ENCODE peak calls at places on chromosomes 3 and 15, in four cellular contexts. C, D, M and S are unnamed samples.
A peak's percentile ranks its signal among the peaks of the same experiment; 100 is the strongest.

GRCh38 chr15:81097893-81098280 is 36.2 kb upstream of the CFAP161 start:
- DNase-seq in C (no peak), D (no peak), M (no peak), S (no peak)

GRCh38 chr3:196047391-196048030 is 34.4 kb downstream of the TFRC start:
- DNase-seq in C (no peak), D (no peak), M (no peak), S (no peak)

GRCh38 chr3:38360345-38360744 is 13.8 kb downstream of the XYLB start:
- DNase-seq in C (no peak), D (no peak), M (no peak), S (no peak)

GRCh38 chr15:63985221-63986184 is 60.8 kb downstream of the DAPK2 start:
- DNase-seq in C (no peak), D (peak; percentile 30), M (no peak), S (no peak)

GRCh38 chr3:114848087-114848486 is 299.0 kb downstream of the ZBTB20 start:
- DNase-seq in C (no peak), D (peak; percentile 88), M (no peak), S (no peak)

GRCh38 chr15:51386960-51387698 is 45.7 kb downstream of the GLDN start:
- DNase-seq in C (no peak), D (no peak), M (no peak), S (no peak)

GRCh38 chr3:175386630-175387029 is 527.5 kb downstream of the NAALADL2 start:
- DNase-seq in C (no peak), D (no peak), M (peak; percentile 40), S (peak; percentile 49)

GRCh38 chr3:56835626-56836025 is 33.9 kb upstream of the ARHGEF3 start:
- DNase-seq in C (no peak), D (no peak), M (peak; percentile 10), S (no peak)

GRCh38 chr3:150746791-150747590 is 16.0 kb downstream of the SIAH2 start:
- DNase-seq in C (no peak), D (no peak), M (no peak), S (no peak)

GRCh38 chr3:43185256-43185655 is 79.4 kb upstream of the POMGNT2 start:
- DNase-seq in C (no peak), D (no peak), M (no peak), S (no peak)

GRCh38 chr3:142863010-142863787 is 25.7 kb downstream of the PCOLCE2 start:
- DNase-seq in C (no peak), D (no peak), M (no peak), S (no peak)

GRCh38 chr3:159731254-159731653 is 257.4 kb upstream of the IL12A start:
- DNase-seq in C (no peak), D (no peak), M (no peak), S (no peak)

GRCh38 chr3:193499152-193499551 is 55.5 kb downstream of the ATP13A4 start:
- DNase-seq in C (no peak), D (no peak), M (no peak), S (no peak)

GRCh38 chr15:96355561-96356129 is 25.1 kb downstream of the NR2F2 start:
- DNase-seq in C (no peak), D (no peak), M (no peak), S (no peak)

GRCh38 chr3:133578548-133579191 is 5.2 kb downstream of the CDV3 start:
- DNase-seq in C (no peak), D (no peak), M (peak; percentile 37), S (no peak)

GRCh38 chr15:75669191-75669878 is 21.6 kb downstream of the SNX33 start:
- DNase-seq in C (no peak), D (no peak), M (no peak), S (no peak)

GRCh38 chr15:79090487-79091203 is at the start of gene RASGRF1:
- DNase-seq in C (no peak), D (no peak), M (no peak), S (no peak)

GRCh38 chr15:77500986-77501385 is 80.3 kb downstream of the HMG20A start:
- DNase-seq in C (no peak), D (no peak), M (no peak), S (no peak)

GRCh38 chr3:81808900-81809299 is 47.5 kb upstream of the GBE1 start:
- DNase-seq in C (no peak), D (no peak), M (no peak), S (no peak)

GRCh38 chr3:171056528-171056927 is 30.0 kb upstream of the SLC2A2 start:
- DNase-seq in C (no peak), D (no peak), M (no peak), S (peak; percentile 15)

GRCh38 chr3:168090306-168091085 is 5.2 kb downstream of the GOLIM4 start:
- DNase-seq in C (no peak), D (no peak), M (no peak), S (peak; percentile 20)

GRCh38 chr15:66565141-66565595 is 630 bp downstream of the LCTL start:
- DNase-seq in C (no peak), D (no peak), M (no peak), S (no peak)

GRCh38 chr15:74873756-74874424 is 725 bp upstream of the SCAMP2 start:
- DNase-seq in C (no peak), D (no peak), M (peak; percentile 30), S (no peak)

GRCh38 chr3:39760325-39760724 is 49.1 kb upstream of the MYRIP start:
- DNase-seq in C (no peak), D (no peak), M (no peak), S (no peak)

GRCh38 chr3:65758871-65759598 is 279.7 kb downstream of the MAGI1 start:
- DNase-seq in C (no peak), D (peak; percentile 12), M (peak; percentile 7), S (no peak)

GRCh38 chr3:50120364-50121095 is 31.8 kb downstream of the RBM5 start:
- DNase-seq in C (no peak), D (no peak), M (no peak), S (no peak)

GRCh38 chr3:110773413-110773954 is 298.1 kb upstream of the NECTIN3 start:
- DNase-seq in C (no peak), D (no peak), M (peak; percentile 34), S (peak; percentile 92)

GRCh38 chr3:13282528-13282985 is 137.6 kb downstream of the NUP210 start:
- DNase-seq in C (no peak), D (peak; percentile 7), M (no peak), S (no peak)